ENCODE peak calls at places on chromosomes 4 and X, in four cellular contexts. J, H, K and Z are unnamed samples.
A peak's percentile ranks its signal among the peaks of the same experiment; 100 is the strongest.

GRCh38 chr4:40130401-40131036 is 66.3 kb upstream of the RHOH start:
- DNase-seq in H (no peak), J (no peak), K (peak; percentile 46), Z (no peak)

GRCh38 chr4:11487139-11487538 is 58.4 kb upstream of the HS3ST1 start:
- DNase-seq in H (no peak), K (no peak), J (no peak), Z (no peak)

GRCh38 chr4:75251547-75251946 is 262.7 kb downstream of the RCHY1 start:
- DNase-seq in J (no peak), H (no peak), K (no peak), Z (no peak)

GRCh38 chr4:94621491-94622080 is 136.2 kb upstream of the BMPR1B start:
- DNase-seq in J (no peak), K (no peak), H (no peak), Z (no peak)

GRCh38 chrX:9670136-9670905 is 95.3 kb downstream of the GPR143 start:
- DNase-seq in J (no peak), K (no peak), H (peak; percentile 73), Z (no peak)

GRCh38 chr4:152981842-152982241 is 45.7 kb downstream of the FHDC1 start:
- DNase-seq in H (peak; percentile 68), K (no peak), J (no peak), Z (no peak)

GRCh38 chr4:147307896-147308680 is 172.8 kb upstream of the EDNRA start:
- DNase-seq in H (no peak), K (no peak), J (no peak), Z (no peak)

GRCh38 chr4:152462715-152463114 is 73.2 kb downstream of the FBXW7 start:
- DNase-seq in J (no peak), H (peak; percentile 49), K (no peak), Z (no peak)

GRCh38 chr4:56752985-56753384 is 68.5 kb downstream of the SPINK2 start:
- DNase-seq in K (no peak), H (no peak), J (no peak), Z (no peak)

GRCh38 chr4:61389640-61390039 is 189.5 kb downstream of the ADGRL3 start:
- DNase-seq in J (no peak), K (no peak), H (no peak), Z (no peak)

GRCh38 chrX:24100713-24101112 is 46.0 kb downstream of the EIF2S3 start:
- DNase-seq in J (no peak), K (no peak), H (peak; percentile 57), Z (no peak)

GRCh38 chr4:77220841-77221613 is 64.0 kb downstream of the CCNG2 start:
- DNase-seq in J (no peak), K (no peak), H (peak; percentile 67), Z (no peak)

GRCh38 chr4:6892190-6892908 is 17.3 kb upstream of the TBC1D14 start:
- DNase-seq in K (no peak), J (peak; percentile 79), H (peak; percentile 63), Z (peak; percentile 88)

GRCh38 chr4:113553082-113553481 is 208.5 kb downstream of the CAMK2D start:
- DNase-seq in K (no peak), H (no peak), J (no peak), Z (no peak)

GRCh38 chrX:67784712-67785111 is 240.9 kb downstream of the AR start:
- DNase-seq in H (no peak), K (no peak), J (no peak), Z (no peak)

GRCh38 chr4:142365386-142365785 is 480.7 kb downstream of the INPP4B start:
- DNase-seq in K (no peak), J (no peak), H (peak; percentile 74), Z (no peak)

GRCh38 chr4:10640535-10641159 is 43.9 kb downstream of the CLNK start:
- DNase-seq in H (peak; percentile 64), J (no peak), K (no peak), Z (no peak)

GRCh38 chrX:49230500-49231232 is 2.5 kb downstream of the CACNA1F start:
- DNase-seq in J (peak; percentile 72), H (no peak), K (no peak), Z (no peak)

GRCh38 chrX:9785252-9785943 is 831 bp upstream of the SHROOM2 start:
- DNase-seq in K (peak; percentile 43), J (no peak), H (no peak), Z (no peak)

DNA sequence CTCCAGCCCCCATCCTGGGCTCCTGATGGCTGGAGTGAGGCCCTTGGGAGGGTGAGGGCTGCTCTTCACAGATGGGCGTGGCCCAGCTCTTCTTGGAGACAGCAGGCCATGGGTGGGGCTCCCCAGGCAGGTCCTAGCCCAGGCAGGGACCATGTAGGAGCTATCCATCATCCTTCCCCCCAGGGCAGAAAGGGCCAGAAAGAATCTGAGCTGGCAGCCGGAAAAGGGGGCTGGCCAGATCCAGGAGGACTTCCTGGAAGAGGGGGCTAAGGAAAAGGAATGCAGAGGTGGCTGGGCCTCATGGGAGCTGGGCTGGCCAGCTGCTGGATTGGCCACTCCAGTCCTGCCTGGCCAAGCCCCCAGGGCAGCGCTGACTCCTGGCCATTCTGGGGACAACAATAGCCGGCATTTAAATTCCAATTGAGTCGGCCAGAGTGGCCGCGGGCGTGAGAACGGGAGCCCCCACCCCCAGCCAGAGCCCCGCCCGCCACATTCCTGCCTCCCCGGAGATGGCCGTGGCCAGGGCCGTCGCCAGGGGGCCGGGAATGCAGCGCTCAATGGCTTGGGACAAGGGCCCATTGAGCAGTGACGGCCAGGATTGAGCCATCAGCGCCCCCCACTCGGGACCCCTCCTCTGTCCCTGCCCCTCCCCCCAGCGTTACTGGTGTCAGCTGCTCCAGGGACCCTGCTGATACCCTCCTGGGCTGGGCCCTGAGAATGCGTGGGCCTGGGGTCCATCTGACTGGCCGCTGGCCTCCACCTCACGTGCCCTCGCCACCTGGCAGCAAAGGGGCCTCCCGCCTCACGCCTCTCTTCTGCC is 15.1 kb upstream of the FGFR3 start:
- DNase-seq in H (peak; percentile 20), K (no peak), J (no peak), Z (no peak)
- TF ChIP-seq CTCF in H (no peak), K (no peak), J (no peak), Z (no peak)

GRCh38 chr4:155959417-155959816 is 5.8 kb upstream of the CTSO start:
- DNase-seq in K (no peak), H (no peak), J (no peak), Z (no peak)

GRCh38 chr4:155964016-155964891 is 10.6 kb upstream of the CTSO start:
- DNase-seq in H (no peak), K (no peak), J (no peak), Z (no peak)

GRCh38 chr4:155961575-155961974 is 7.9 kb upstream of the CTSO start:
- DNase-seq in J (no peak), H (no peak), K (no peak), Z (no peak)

GRCh38 chr4:155960522-155960921 is 6.9 kb upstream of the CTSO start:
- DNase-seq in J (no peak), K (no peak), H (peak; percentile 64), Z (no peak)

DNA sequence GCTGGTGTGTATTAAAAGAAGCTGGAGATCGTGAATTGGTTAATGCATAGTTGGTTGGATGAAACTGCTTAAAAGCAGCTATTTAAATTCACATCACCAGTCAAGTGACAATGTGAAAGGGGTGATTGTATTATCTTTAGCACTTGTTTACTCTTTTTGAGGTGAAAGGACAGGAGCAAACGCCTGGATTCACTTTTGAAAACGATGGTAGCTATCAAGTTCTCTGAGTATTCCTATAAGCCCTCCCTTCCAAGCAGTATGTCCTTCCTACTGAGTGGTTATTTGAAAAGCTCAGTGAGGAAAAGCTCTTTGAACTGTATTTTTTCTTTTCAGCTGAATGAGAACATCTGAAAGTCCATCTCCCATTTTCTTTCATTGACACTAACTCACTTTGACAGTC is 9.0 kb upstream of the CTSO start:
- DNase-seq in K (no peak), H (no peak), J (no peak), Z (no peak)
- H3K27ac ChIP-seq in K (no peak overlapping the region), H (no peak overlapping the region), J (no peak overlapping the region), Z (no peak overlapping the region)

GRCh38 chr4:132488555-132488954 is 660.5 kb upstream of the PCDH10 start:
- DNase-seq in H (no peak), K (no peak), J (no peak), Z (no peak)

GRCh38 chr4:132498215-132498614 is 650.9 kb upstream of the PCDH10 start:
- DNase-seq in J (no peak), K (no peak), H (no peak), Z (no peak)

GRCh38 chr4:132493476-132493875 is 655.6 kb upstream of the PCDH10 start:
- DNase-seq in J (no peak), K (no peak), H (no peak), Z (no peak)
- TF ChIP-seq CTCF in J (no peak), K (no peak), H (no peak), Z (no peak)

DNA sequence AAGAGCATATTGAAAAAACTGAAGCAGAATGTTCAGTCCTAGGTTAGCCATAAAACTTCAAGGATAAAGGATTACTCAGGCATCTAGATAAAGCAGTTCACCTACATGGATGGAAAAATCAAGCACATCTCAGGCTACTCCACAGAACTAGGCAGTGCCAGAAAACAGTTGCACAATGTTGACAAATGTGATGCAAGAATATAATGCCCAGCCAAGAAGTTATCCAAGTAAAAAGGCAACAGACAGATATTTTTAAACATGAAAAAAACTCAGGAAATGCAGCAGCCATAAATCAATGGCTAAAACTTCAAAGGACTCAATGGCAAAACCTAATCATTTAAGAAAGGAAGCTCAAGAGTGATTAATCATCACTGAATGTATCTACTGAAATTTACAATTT is 456.0 kb upstream of the FAM241A start:
- DNase-seq in J (no peak), H (peak; percentile 64), K (no peak), Z (no peak)
- H3K27ac ChIP-seq in J (no peak overlapping the region), H (no peak overlapping the region), K (no peak overlapping the region), Z (no peak overlapping the region)

DNA sequence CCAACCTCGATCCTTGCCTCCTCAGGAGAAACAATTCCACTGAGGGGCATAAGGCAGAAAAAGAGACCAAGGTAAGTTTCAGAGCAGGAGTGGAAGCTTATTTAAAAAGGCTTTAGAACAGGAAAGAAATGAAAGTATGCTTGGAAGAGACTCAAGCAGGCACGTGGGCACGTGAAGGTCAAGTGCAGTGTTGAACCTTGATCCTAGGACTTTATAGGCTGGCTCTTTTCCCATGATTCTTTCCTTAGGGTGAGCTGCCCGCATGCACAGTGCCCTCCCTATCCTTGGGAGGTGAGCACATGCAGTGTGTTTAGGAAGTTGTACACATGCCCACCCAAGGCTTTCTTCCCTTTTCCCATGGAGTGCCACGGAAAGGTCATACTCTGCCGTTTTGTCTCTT is 4.0 kb upstream of the PI4K2B start:
- DNase-seq in H (no peak), J (no peak), K (no peak), Z (peak; percentile 55)
- TF ChIP-seq CTCF in H (no peak), J (no peak), K (no peak), Z (no peak)

GRCh38 chr4:676871-677235 is 2.5 kb downstream of the MYL5 start:
- DNase-seq in K (no peak), J (peak; percentile 48), H (no peak), Z (no peak)
- H3K27ac ChIP-seq in K (no peak overlapping the region), J (peak overlapping the region; percentile 93), H (no peak overlapping the region), Z (no peak overlapping the region)

DNA sequence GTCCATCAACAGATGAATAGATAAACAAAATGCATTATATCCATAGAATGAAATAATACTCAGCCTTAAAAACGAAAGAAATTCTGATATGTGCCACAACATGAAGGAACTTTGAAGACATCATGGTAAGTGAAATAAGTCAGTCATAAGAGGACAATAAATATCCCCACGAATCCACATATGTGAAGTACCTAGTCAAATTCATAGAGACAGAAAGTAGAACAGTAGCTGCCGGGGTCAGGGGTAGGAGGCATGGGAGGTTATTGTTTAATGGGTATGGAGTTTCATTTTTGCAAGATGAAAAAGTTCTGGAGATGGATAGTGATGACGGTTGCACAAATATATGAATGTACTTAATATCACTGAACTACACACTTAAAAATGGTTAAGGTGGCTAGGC is 151.6 kb upstream of the MAP3K15 start:
- DNase-seq in K (no peak), H (no peak), J (no peak), Z (no peak)
- TF ChIP-seq CTCF in K (no peak), H (no peak), J (no peak), Z (no peak)

GRCh38 chr4:2365054-2365912 is 53.2 kb downstream of the ZFYVE28 start:
- DNase-seq in K (peak; percentile 64), J (no peak), H (no peak), Z (no peak)
- H3K27ac ChIP-seq in K (peak overlapping the region; percentile 59), J (no peak overlapping the region), H (no peak overlapping the region), Z (no peak overlapping the region)